ENCODE peak calls at places on chromosomes 5 and 9, in six cellular contexts. One of them, this sample, is unnamed.

GRCh38 chr9:132002827-132003704 is 76.6 kb downstream of the MED27 start:
- DNase-seq in upper lobe of right lung: no peak
- DNase-seq in endothelial cell: no peak
- DNase-seq in immature natural killer cell: no peak
- DNase-seq in GM10248: no peak
- DNase-seq in CD8-positive, alpha-beta memory T cell: no peak
- DNase-seq in this sample: no peak

GRCh38 chr9:26112724-26113123 is 434.5 kb upstream of the TUSC1 start:
- DNase-seq in upper lobe of right lung: no peak
- DNase-seq in CD8-positive, alpha-beta memory T cell: no peak
- DNase-seq in immature natural killer cell: no peak
- DNase-seq in GM10248: no peak
- DNase-seq in endothelial cell: no peak
- DNase-seq in this sample: no peak

GRCh38 chr5:27778121-27778520 is 739.7 kb upstream of the CDH9 start:
- DNase-seq in upper lobe of right lung: no peak
- DNase-seq in GM10248: no peak
- DNase-seq in CD8-positive, alpha-beta memory T cell: no peak
- DNase-seq in immature natural killer cell: no peak
- DNase-seq in endothelial cell: no peak
- DNase-seq in this sample: no peak

GRCh38 chr5:159105318-159106053 is 5.8 kb upstream of the EBF1 start:
- DNase-seq in endothelial cell: peak; percentile 36
- DNase-seq in CD8-positive, alpha-beta memory T cell: no peak
- DNase-seq in GM10248: no peak
- DNase-seq in immature natural killer cell: no peak
- DNase-seq in upper lobe of right lung: no peak
- DNase-seq in this sample: no peak

GRCh38 chr5:158765407-158765806 is 334.3 kb downstream of the EBF1 start:
- DNase-seq in CD8-positive, alpha-beta memory T cell: no peak
- DNase-seq in endothelial cell: no peak
- DNase-seq in upper lobe of right lung: no peak
- DNase-seq in GM10248: no peak
- DNase-seq in immature natural killer cell: no peak
- DNase-seq in this sample: no peak

GRCh38 chr5:124444147-124444775 is 302.2 kb downstream of the ZNF608 start:
- DNase-seq in immature natural killer cell: no peak
- DNase-seq in GM10248: peak; percentile 35
- DNase-seq in CD8-positive, alpha-beta memory T cell: no peak
- DNase-seq in upper lobe of right lung: no peak
- DNase-seq in endothelial cell: no peak
- DNase-seq in this sample: no peak

GRCh38 chr5:176736271-176736965 is 73.9 kb upstream of the UNC5A start:
- DNase-seq in GM10248: no peak
- DNase-seq in upper lobe of right lung: peak; percentile 33
- DNase-seq in endothelial cell: no peak
- DNase-seq in CD8-positive, alpha-beta memory T cell: no peak
- DNase-seq in immature natural killer cell: no peak
- DNase-seq in this sample: peak; percentile 42

GRCh38 chr5:61306531-61307195 is 25.4 kb upstream of the ZSWIM6 start:
- DNase-seq in upper lobe of right lung: no peak
- DNase-seq in CD8-positive, alpha-beta memory T cell: no peak
- DNase-seq in GM10248: peak; percentile 33
- DNase-seq in immature natural killer cell: no peak
- DNase-seq in endothelial cell: no peak
- DNase-seq in this sample: no peak

GRCh38 chr5:51411917-51412316 is 28.7 kb downstream of the ISL1 start:
- DNase-seq in GM10248: no peak
- DNase-seq in immature natural killer cell: no peak
- DNase-seq in upper lobe of right lung: no peak
- DNase-seq in endothelial cell: no peak
- DNase-seq in CD8-positive, alpha-beta memory T cell: no peak
- DNase-seq in this sample: no peak

GRCh38 chr9:94812343-94812742 is 85.8 kb downstream of the AOPEP start:
- DNase-seq in GM10248: no peak
- DNase-seq in immature natural killer cell: no peak
- DNase-seq in upper lobe of right lung: no peak
- DNase-seq in CD8-positive, alpha-beta memory T cell: no peak
- DNase-seq in endothelial cell: no peak
- DNase-seq in this sample: no peak